ENCODE peak calls at places on chromosomes 4 and X, in nine cellular contexts. K is OCI-LY7, D is iris pigment epithelial cell, X is GM10248, M is T-helper 1 cell, P is left lung, J is GM12864, B is nephron progenitor cell, S is skeletal muscle cell. N is an unnamed sample.

GRCh38 chr4:3500634-3501101 is 31.6 kb downstream of the LRPAP1 start:
- DNase-seq in X (no peak), J (no peak), P (no peak), K (no peak), S (no peak), D (no peak), M (no peak), B (no peak), N (no peak)

GRCh38 chr4:7811536-7812190 is 128.0 kb downstream of the AFAP1 start:
- DNase-seq in M (no peak), D (peak), J (no peak), X (no peak), P (no peak), K (no peak), B (no peak), S (no peak), N (no peak)

GRCh38 chr4:63717384-63717783 is 691.9 kb downstream of the TECRL start:
- DNase-seq in J (no peak), B (no peak), X (no peak), M (no peak), P (no peak), D (peak), S (no peak), K (no peak), N (no peak)

GRCh38 chr4:13654158-13654797 is 26.8 kb upstream of the BOD1L1 start:
- DNase-seq in P (peak), J (peak), X (peak), B (peak), D (peak), M (peak), S (peak), K (peak), N (peak)

GRCh38 chr4:163165217-163166017 is 1.3 kb downstream of the NAF1 start:
- DNase-seq in X (no peak), P (no peak), K (peak), S (no peak), M (no peak), B (no peak), D (peak), J (no peak), N (no peak)

GRCh38 chr4:152920768-152921167 is 15.4 kb upstream of the FHDC1 start:
- DNase-seq in S (no peak), P (no peak), X (no peak), K (peak), J (no peak), B (no peak), M (no peak), D (peak), N (no peak)

GRCh38 chr4:176999943-177000543 is 207.3 kb upstream of the VEGFC start:
- DNase-seq in X (no peak), S (no peak), B (no peak), D (no peak), P (no peak), M (no peak), K (no peak), J (no peak), N (no peak)

GRCh38 chrX:40172169-40172979 is 74.6 kb upstream of the BCOR start:
- DNase-seq in S (no peak), M (no peak), X (peak), B (peak), P (peak), D (peak), K (peak), J (no peak), N (no peak)

GRCh38 chrX:143437439-143437838 is 79.8 kb downstream of the SPANXN3 start:
- DNase-seq in D (peak), B (peak), J (no peak), K (peak), P (no peak), S (no peak), M (no peak), X (no peak), N (no peak)

GRCh38 chr4:72006576-72006975 is 25.2 kb upstream of the NPFFR2 start:
- DNase-seq in P (no peak), K (no peak), M (no peak), X (no peak), B (no peak), J (no peak), S (peak), D (peak), N (no peak)

GRCh38 chr4:80142396-80143304 is 54.7 kb upstream of the PRDM8 start:
- DNase-seq in S (no peak), D (peak), M (no peak), J (no peak), K (no peak), P (no peak), X (no peak), B (no peak), N (no peak)